ENCODE peak calls at places on chromosomes 13 and 19, in four cellular contexts. G, I, Z and Y are unnamed samples.
A peak's percentile ranks its signal among the peaks of the same experiment; 100 is the strongest.

GRCh38 chr19:18364826-18365528 is 21.0 kb upstream of the GDF15 start:
- DNase-seq in I (no peak), G (peak; percentile 90), Z (peak; percentile 99), Y (no peak)

GRCh38 chr13:88154001-88154400 is 482.8 kb downstream of the SLITRK5 start:
- DNase-seq in I (no peak), Z (no peak), G (no peak), Y (no peak)

GRCh38 chr13:97757807-97758206 is 195.7 kb upstream of the IPO5 start:
- DNase-seq in I (no peak), G (no peak), Z (no peak), Y (no peak)

GRCh38 chr19:17953869-17954268 is 13.0 kb upstream of the KCNN1 start:
- DNase-seq in Z (no peak), I (no peak), G (no peak), Y (no peak)

GRCh38 chr13:98482476-98483444 is 94.1 kb downstream of the STK24 start:
- DNase-seq in Z (peak; percentile 52), I (no peak), G (peak; percentile 33), Y (peak; percentile 19)

GRCh38 chr19:43290568-43291359 is 21.4 kb upstream of the PSG9 start:
- DNase-seq in Z (peak; percentile 7), I (no peak), G (no peak), Y (peak; percentile 21)

GRCh38 chr13:34751492-34751891 is 190.6 kb upstream of the NBEA start:
- DNase-seq in G (no peak), Z (no peak), I (no peak), Y (no peak)

GRCh38 chr19:44476559-44477408 is 23.5 kb downstream of the ZNF180 start:
- DNase-seq in G (no peak), I (no peak), Z (peak; percentile 26), Y (peak; percentile 7)

GRCh38 chr19:33219261-33219812 is 6.3 kb downstream of the SLC7A10 start:
- DNase-seq in Z (no peak), I (no peak), G (no peak), Y (no peak)

GRCh38 chr19:9622531-9622930 is 1.5 kb upstream of the ZNF561 start:
- DNase-seq in G (peak; percentile 15), I (no peak), Z (peak; percentile 34), Y (no peak)

GRCh38 chr19:46661735-46662592 is 982 bp upstream of the DACT3 start:
- DNase-seq in I (peak; percentile 71), Z (peak; percentile 87), G (peak; percentile 80), Y (peak; percentile 73)

GRCh38 chr13:53694814-53695533 is 666.4 kb downstream of the OLFM4 start:
- DNase-seq in Z (no peak), G (no peak), I (no peak), Y (no peak)

GRCh38 chr13:25478186-25478585 is 106.4 kb downstream of the ATP8A2 start:
- DNase-seq in Z (peak; percentile 31), I (no peak), G (no peak), Y (no peak)

GRCh38 chr19:39203372-39204341 is at the start of gene SYCN:
- DNase-seq in G (no peak), Z (no peak), I (no peak), Y (no peak)

GRCh38 chr13:59834801-59835200 is 328.9 kb downstream of the DIAPH3 start:
- DNase-seq in I (no peak), Z (peak; percentile 41), G (no peak), Y (no peak)